ENCODE peak calls at places on chromosome 18, in six cellular contexts. R is A673; Q is HCT116; T is CD4-positive, alpha-beta T cell; I is upper lobe of right lung; D is transverse colon. F is an unnamed sample.

GRCh38 chr18:76564636-76565237 is 69.7 kb upstream of the ZNF516 start:
- DNase-seq in R (peak), Q (no peak), T (no peak), I (no peak), D (no peak), F (peak)

GRCh38 chr18:59604877-59605276 is 92.3 kb downstream of the CCBE1 start:
- DNase-seq in R (no peak), Q (no peak), T (no peak), I (no peak), D (no peak), F (no peak)

GRCh38 chr18:36535202-36535935 is 237.9 kb downstream of the FHOD3 start:
- DNase-seq in R (no peak), Q (no peak), T (no peak), I (no peak), D (no peak), F (no peak)

GRCh38 chr18:29096380-29096779 is 919.5 kb upstream of the CDH2 start:
- DNase-seq in R (no peak), Q (no peak), T (no peak), I (no peak), D (no peak), F (no peak)

GRCh38 chr18:76801567-76802505 is 20.5 kb upstream of the ZNF236 start:
- DNase-seq in R (peak), Q (no peak), T (no peak), I (peak), D (peak), F (peak)

GRCh38 chr18:46946656-46947282 is 29.4 kb downstream of the KATNAL2 start:
- DNase-seq in R (peak), Q (no peak), T (peak), I (peak), D (peak), F (peak)

GRCh38 chr18:79576686-79577351 is 102.8 kb upstream of the CTDP1 start:
- DNase-seq in R (no peak), Q (no peak), T (no peak), I (peak), D (peak), F (peak)

GRCh38 chr18:67215686-67216085 is 300.8 kb downstream of the DSEL start:
- DNase-seq in R (no peak), Q (no peak), T (no peak), I (no peak), D (no peak), F (no peak)

GRCh38 chr18:37156330-37156942 is 327.5 kb downstream of the KIAA1328 start:
- DNase-seq in R (no peak), Q (no peak), T (no peak), I (no peak), D (no peak), F (no peak)

GRCh38 chr18:57859314-57859713 is 56.2 kb upstream of the ATP8B1 start:
- DNase-seq in R (peak), Q (peak), T (no peak), I (no peak), D (peak), F (no peak)

GRCh38 chr18:59885579-59886163 is 14.1 kb upstream of the PMAIP1 start:
- DNase-seq in R (peak), Q (no peak), T (no peak), I (no peak), D (no peak), F (no peak)

GRCh38 chr18:9428862-9429661 is 46.3 kb upstream of the RALBP1 start:
- DNase-seq in R (no peak), Q (no peak), T (no peak), I (no peak), D (no peak), F (no peak)

GRCh38 chr18:25830787-25831186 is 259.6 kb downstream of the SS18 start:
- DNase-seq in R (no peak), Q (no peak), T (no peak), I (no peak), D (no peak), F (peak)

GRCh38 chr18:14936313-14936712 is 188.3 kb downstream of the ANKRD30B start:
- DNase-seq in R (no peak), Q (no peak), T (no peak), I (no peak), D (peak), F (no peak)

GRCh38 chr18:46385124-46385523 is 271.9 kb downstream of the LOXHD1 start:
- DNase-seq in R (no peak), Q (no peak), T (no peak), I (no peak), D (no peak), F (no peak)

GRCh38 chr18:75507636-75508035 is 80.1 kb upstream of the SMIM21 start:
- DNase-seq in R (no peak), Q (no peak), T (no peak), I (no peak), D (no peak), F (no peak)

GRCh38 chr18:11339121-11339520 is 189.8 kb upstream of the PIEZO2 start:
- DNase-seq in R (no peak), Q (no peak), T (no peak), I (no peak), D (no peak), F (no peak)

GRCh38 chr18:75548353-75548752 is 120.8 kb upstream of the SMIM21 start:
- DNase-seq in R (peak), Q (peak), T (no peak), I (no peak), D (no peak), F (peak)

GRCh38 chr18:9673296-9674251 is 34.5 kb upstream of the RAB31 start:
- DNase-seq in R (peak), Q (peak), T (no peak), I (no peak), D (peak), F (peak)

GRCh38 chr18:63882333-63883141 is 5.0 kb upstream of the SERPINB2 start:
- DNase-seq in R (peak), Q (peak), T (no peak), I (no peak), D (no peak), F (peak)

GRCh38 chr18:4586729-4587128 is 131.6 kb upstream of the DLGAP1 start:
- DNase-seq in R (peak), Q (no peak), T (no peak), I (no peak), D (no peak), F (no peak)

GRCh38 chr18:79612291-79613108 is 67.1 kb upstream of the CTDP1 start:
- DNase-seq in R (no peak), Q (no peak), T (no peak), I (peak), D (no peak), F (no peak)

GRCh38 chr18:32598144-32598543 is 127.5 kb upstream of the GAREM1 start:
- DNase-seq in R (no peak), Q (no peak), T (no peak), I (no peak), D (no peak), F (no peak)

GRCh38 chr18:21996261-21996892 is 173.0 kb upstream of the GATA6 start:
- DNase-seq in R (no peak), Q (no peak), T (no peak), I (no peak), D (peak), F (no peak)

GRCh38 chr18:35458271-35458670 is 39.5 kb downstream of the INO80C start:
- DNase-seq in R (no peak), Q (no peak), T (no peak), I (no peak), D (no peak), F (no peak)

GRCh38 chr18:3510896-3511295 is 60.9 kb downstream of the TGIF1 start:
- DNase-seq in R (no peak), Q (no peak), T (no peak), I (no peak), D (no peak), F (no peak)

GRCh38 chr18:37440206-37440605 is 125.4 kb downstream of the CELF4 start:
- DNase-seq in R (no peak), Q (no peak), T (no peak), I (no peak), D (no peak), F (no peak)

GRCh38 chr18:267380-267687 is 513 bp downstream of the THOC1 start:
- DNase-seq in R (no peak), Q (no peak), T (no peak), I (no peak), D (no peak), F (no peak)

GRCh38 chr18:57150828-57151227 is 3.9 kb downstream of the BOD1L2 start:
- DNase-seq in R (peak), Q (no peak), T (no peak), I (no peak), D (no peak), F (peak)

GRCh38 chr18:63119647-63120046 is 199.9 kb downstream of the BCL2 start:
- DNase-seq in R (peak), Q (peak), T (no peak), I (no peak), D (no peak), F (peak)

GRCh38 chr18:26480897-26481795 is 67.2 kb downstream of the KCTD1 start:
- DNase-seq in R (peak), Q (peak), T (no peak), I (no peak), D (no peak), F (no peak)

GRCh38 chr18:48848641-48849143 is 102.1 kb downstream of the SMAD7 start:
- DNase-seq in R (no peak), Q (no peak), T (no peak), I (no peak), D (no peak), F (no peak)
- H3K27ac ChIP-seq in R (no peak), Q (no peak), T (no peak), I (no peak), D (no peak), F (no peak)

DNA sequence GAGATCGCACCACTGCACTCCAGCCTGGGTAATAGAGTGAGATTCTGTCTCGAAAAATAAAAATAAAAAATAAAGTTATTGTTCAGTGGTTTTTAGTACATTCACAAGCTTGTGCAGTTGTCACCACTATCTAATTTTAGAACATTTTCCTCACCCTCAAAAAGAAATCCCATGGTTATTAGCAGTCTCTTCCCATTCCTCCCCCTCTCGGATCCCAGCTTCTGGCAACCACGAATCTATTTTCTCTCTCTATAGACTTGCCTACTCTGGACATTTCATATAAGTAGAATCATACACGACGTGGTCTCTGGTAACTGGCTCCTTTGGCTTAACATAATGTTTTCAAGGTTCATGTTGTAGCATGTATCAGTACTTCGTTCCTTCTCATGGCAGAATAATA is 38.6 kb downstream of the CABLES1 start:
- DNase-seq in R (no peak), Q (no peak), T (no peak), I (no peak), D (no peak), F (no peak)
- H3K27ac ChIP-seq in R (no peak), Q (no peak), T (no peak), I (no peak), D (no peak), F (no peak)

GRCh38 chr18:5630057-5630765 is 86.4 kb upstream of the EPB41L3 start:
- DNase-seq in R (peak), Q (no peak), T (peak), I (peak), D (peak), F (no peak)
- H3K27ac ChIP-seq in R (no peak), Q (no peak), T (no peak), I (peak), D (peak), F (no peak)

GRCh38 chr18:61741881-61742280 is 150.9 kb downstream of the RNF152 start:
- DNase-seq in R (no peak), Q (no peak), T (no peak), I (no peak), D (no peak), F (no peak)

GRCh38 chr18:61749031-61749430 is 143.8 kb downstream of the RNF152 start:
- DNase-seq in R (no peak), Q (no peak), T (no peak), I (no peak), D (no peak), F (no peak)

GRCh38 chr18:61748024-61748423 is 144.8 kb downstream of the RNF152 start:
- DNase-seq in R (no peak), Q (no peak), T (no peak), I (no peak), D (no peak), F (no peak)

GRCh38 chr18:61742555-61743429 is 150.0 kb downstream of the RNF152 start:
- DNase-seq in R (no peak), Q (no peak), T (no peak), I (no peak), D (no peak), F (no peak)

GRCh38 chr18:61743775-61744531 is 148.9 kb downstream of the RNF152 start:
- DNase-seq in R (peak), Q (no peak), T (no peak), I (no peak), D (no peak), F (no peak)
- H3K27ac ChIP-seq in R (no peak), Q (no peak), T (no peak), I (peak), D (no peak), F (no peak)

GRCh38 chr18:56062931-56063330 is 474.9 kb upstream of the TCF4 start:
- DNase-seq in R (no peak), Q (no peak), T (no peak), I (no peak), D (no peak), F (no peak)
- H3K27ac ChIP-seq in R (no peak), Q (no peak), T (no peak), I (no peak), D (no peak), F (no peak)

GRCh38 chr18:54357660-54358494 is at the start of the genes C18orf54 and STARD6:
- DNase-seq in R (peak), Q (peak), T (peak), I (peak), D (peak), F (peak)
- H3K27ac ChIP-seq in R (peak), Q (peak), T (no peak), I (peak), D (peak), F (peak)

GRCh38 chr18:45373286-45373880 is 241.9 kb upstream of the SLC14A2 start:
- DNase-seq in R (no peak), Q (no peak), T (no peak), I (no peak), D (no peak), F (no peak)

GRCh38 chr18:45374878-45375630 is 240.2 kb upstream of the SLC14A2 start:
- DNase-seq in R (no peak), Q (no peak), T (no peak), I (no peak), D (no peak), F (no peak)

GRCh38 chr18:45365835-45366234 is 249.4 kb upstream of the SLC14A2 start:
- DNase-seq in R (no peak), Q (no peak), T (no peak), I (no peak), D (no peak), F (peak)

GRCh38 chr18:45370190-45371010 is 244.9 kb upstream of the SLC14A2 start:
- DNase-seq in R (peak), Q (no peak), T (no peak), I (no peak), D (no peak), F (peak)
- H3K27ac ChIP-seq in R (no peak), Q (no peak), T (no peak), I (peak), D (no peak), F (no peak)

GRCh38 chr18:23556145-23556780 is 30.0 kb downstream of the NPC1 start:
- DNase-seq in R (no peak), Q (no peak), T (no peak), I (no peak), D (no peak), F (no peak)

GRCh38 chr18:23563377-23564043 is 22.8 kb downstream of the NPC1 start:
- DNase-seq in R (no peak), Q (no peak), T (no peak), I (no peak), D (no peak), F (no peak)

GRCh38 chr18:23565916-23566547 is 20.3 kb downstream of the NPC1 start:
- DNase-seq in R (no peak), Q (no peak), T (no peak), I (no peak), D (no peak), F (no peak)

GRCh38 chr18:23560186-23560585 is 26.1 kb downstream of the NPC1 start:
- DNase-seq in R (no peak), Q (no peak), T (no peak), I (no peak), D (no peak), F (no peak)
- H3K27ac ChIP-seq in R (no peak), Q (no peak), T (no peak), I (no peak), D (no peak), F (no peak)

DNA sequence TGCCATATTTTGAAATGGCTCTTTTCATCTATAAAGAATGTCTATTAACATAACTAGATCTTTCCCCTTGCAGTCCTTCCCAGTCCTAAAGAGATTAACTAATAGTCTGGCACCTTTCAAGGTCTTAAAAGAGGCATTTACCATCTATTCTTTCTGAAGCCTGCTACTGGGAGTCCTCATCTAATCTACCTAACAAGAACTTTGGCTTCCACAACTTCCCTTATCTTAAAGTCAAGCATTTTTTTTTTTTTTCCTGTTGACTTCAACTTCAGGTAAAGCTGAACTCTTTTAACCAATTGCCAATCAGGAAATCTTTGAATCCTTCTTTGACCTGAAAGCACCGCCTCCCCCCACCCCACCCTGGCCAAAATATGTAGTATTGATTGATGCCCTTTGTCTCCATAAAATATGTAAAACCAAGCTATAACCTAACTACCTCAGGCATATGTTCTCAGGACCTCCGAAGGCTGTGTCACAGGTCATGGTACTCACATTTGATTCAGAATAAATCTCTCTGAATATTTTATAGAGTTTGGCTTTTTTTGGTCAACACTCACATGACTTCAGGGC is 168.6 kb downstream of the PTPRM start:
- DNase-seq in R (no peak), Q (no peak), T (no peak), I (no peak), D (no peak), F (no peak)
- H3K27ac ChIP-seq in R (no peak), Q (no peak), T (no peak), I (no peak), D (no peak), F (no peak)

GRCh38 chr18:73156117-73156516 is 288.3 kb upstream of the NETO1 start:
- DNase-seq in R (no peak), Q (no peak), T (no peak), I (no peak), D (no peak), F (no peak)

GRCh38 chr18:73150199-73150598 is 282.4 kb upstream of the NETO1 start:
- DNase-seq in R (no peak), Q (no peak), T (no peak), I (no peak), D (no peak), F (no peak)

GRCh38 chr18:73153271-73153670 is 285.5 kb upstream of the NETO1 start:
- DNase-seq in R (peak), Q (no peak), T (no peak), I (no peak), D (no peak), F (no peak)

GRCh38 chr18:73147591-73147990 is 279.8 kb upstream of the NETO1 start:
- DNase-seq in R (no peak), Q (no peak), T (no peak), I (no peak), D (no peak), F (no peak)

GRCh38 chr18:73151086-73151485 is 283.3 kb upstream of the NETO1 start:
- DNase-seq in R (no peak), Q (no peak), T (no peak), I (no peak), D (no peak), F (no peak)
- H3K27ac ChIP-seq in R (no peak), Q (no peak), T (no peak), I (no peak), D (no peak), F (no peak)

F was measured in SJCRH30.